ENCODE peak calls at places on chromosomes 16 and 17, in five cellular contexts. W is esophagus muscularis mucosa, D is AG04450, J is bronchial epithelial cell, A is AG10803. B is an unnamed sample.
A peak's percentile ranks its signal among the peaks of the same experiment; 100 is the strongest.

GRCh38 chr16:68426355-68426652 is 22.0 kb downstream of the SMPD3 start:
- DNase-seq in W (no peak), J (no peak), D (no peak), A (peak; percentile 10), B (peak; percentile 50)

GRCh38 chr17:39820541-39820940 is 43.6 kb downstream of the IKZF3 start:
- DNase-seq in A (no peak), D (no peak), W (no peak), J (no peak), B (peak; percentile 75)

GRCh38 chr16:78884199-78884598 is 716.3 kb downstream of the MAF start:
- DNase-seq in J (peak; percentile 5), W (no peak), A (no peak), D (no peak), B (no peak)

GRCh38 chr16:64089697-64090096 is 1032.2 kb downstream of the CDH11 start:
- DNase-seq in A (peak; percentile 25), J (peak; percentile 41), D (no peak), W (no peak), B (no peak)

GRCh38 chr17:64115871-64116534 is 13.9 kb downstream of the ERN1 start:
- DNase-seq in J (peak; percentile 97), A (peak; percentile 80), W (no peak), D (peak; percentile 65), B (no peak)

GRCh38 chr17:10879110-10879509 is 41.2 kb upstream of the PIRT start:
- DNase-seq in A (no peak), J (peak; percentile 0), D (no peak), W (no peak), B (peak; percentile 4)

GRCh38 chr17:67633751-67634191 is 84.0 kb upstream of the NOL11 start:
- DNase-seq in D (no peak), W (no peak), A (no peak), J (no peak), B (no peak)

GRCh38 chr16:22360963-22361659 is 13.3 kb downstream of the CDR2 start:
- DNase-seq in A (no peak), W (no peak), J (no peak), D (no peak), B (no peak)

GRCh38 chr17:5418858-5419355 is 555 bp downstream of the NUP88 start:
- DNase-seq in W (no peak), J (peak; percentile 71), A (no peak), D (no peak), B (peak; percentile 24)

GRCh38 chr17:7704601-7705268 is at the start of gene EFNB3:
- DNase-seq in D (no peak), W (no peak), J (no peak), A (no peak), B (no peak)

GRCh38 chr17:57666198-57666870 is 78.8 kb downstream of the CCDC182 start:
- DNase-seq in A (no peak), J (no peak), D (no peak), W (no peak), B (no peak)

GRCh38 chr16:75130150-75130771 is 13.7 kb upstream of the LDHD start:
- DNase-seq in W (no peak), D (no peak), A (peak; percentile 18), J (no peak), B (no peak)

GRCh38 chr16:67260426-67261063 is 11.8 kb downstream of the SLC9A5 start:
- DNase-seq in A (peak; percentile 75), D (no peak), J (peak; percentile 55), W (no peak), B (peak; percentile 69)

GRCh38 chr16:1964046-1964505 is 550 bp downstream of the RPS2 start:
- DNase-seq in W (no peak), J (no peak), A (peak; percentile 33), D (no peak), B (no peak)

GRCh38 chr17:41917957-41918391 is 777 bp downstream of the ACLY start:
- DNase-seq in J (no peak), D (no peak), A (no peak), W (no peak), B (peak; percentile 62)

GRCh38 chr17:18225121-18225561 is 294 bp upstream of the LLGL1 start:
- DNase-seq in J (peak; percentile 69), W (peak; percentile 98), A (peak; percentile 94), D (peak; percentile 84), B (peak; percentile 94)

GRCh38 chr17:8001976-8002645 is at the start of gene GUCY2D:
- DNase-seq in J (no peak), A (no peak), D (no peak), W (no peak), B (no peak)

GRCh38 chr17:14225153-14226004 is 11.3 kb downstream of the CDRT15 start:
- DNase-seq in J (no peak), W (peak; percentile 57), A (no peak), D (no peak), B (no peak)

GRCh38 chr17:69418535-69418934 is 4.0 kb downstream of the MAP2K6 start:
- DNase-seq in W (no peak), D (no peak), A (no peak), J (no peak), B (no peak)

GRCh38 chr17:69412336-69412735 is 2.2 kb upstream of the MAP2K6 start:
- DNase-seq in D (no peak), A (no peak), W (no peak), J (no peak), B (no peak)

GRCh38 chr17:69414408-69415274 is at the start of gene MAP2K6:
- DNase-seq in A (peak; percentile 49), J (peak; percentile 54), D (no peak), W (peak; percentile 95), B (peak; percentile 74)

GRCh38 chr17:69415431-69415830 is 934 bp downstream of the MAP2K6 start:
- DNase-seq in A (no peak), W (no peak), J (no peak), D (no peak), B (no peak)

GRCh38 chr17:69417545-69418483 is 3.3 kb downstream of the MAP2K6 start:
- DNase-seq in D (no peak), A (no peak), J (no peak), W (no peak), B (no peak)
- TF ChIP-seq CTCF in D (no peak), A (no peak), J (no peak), W (no peak), B (no peak)

DNA sequence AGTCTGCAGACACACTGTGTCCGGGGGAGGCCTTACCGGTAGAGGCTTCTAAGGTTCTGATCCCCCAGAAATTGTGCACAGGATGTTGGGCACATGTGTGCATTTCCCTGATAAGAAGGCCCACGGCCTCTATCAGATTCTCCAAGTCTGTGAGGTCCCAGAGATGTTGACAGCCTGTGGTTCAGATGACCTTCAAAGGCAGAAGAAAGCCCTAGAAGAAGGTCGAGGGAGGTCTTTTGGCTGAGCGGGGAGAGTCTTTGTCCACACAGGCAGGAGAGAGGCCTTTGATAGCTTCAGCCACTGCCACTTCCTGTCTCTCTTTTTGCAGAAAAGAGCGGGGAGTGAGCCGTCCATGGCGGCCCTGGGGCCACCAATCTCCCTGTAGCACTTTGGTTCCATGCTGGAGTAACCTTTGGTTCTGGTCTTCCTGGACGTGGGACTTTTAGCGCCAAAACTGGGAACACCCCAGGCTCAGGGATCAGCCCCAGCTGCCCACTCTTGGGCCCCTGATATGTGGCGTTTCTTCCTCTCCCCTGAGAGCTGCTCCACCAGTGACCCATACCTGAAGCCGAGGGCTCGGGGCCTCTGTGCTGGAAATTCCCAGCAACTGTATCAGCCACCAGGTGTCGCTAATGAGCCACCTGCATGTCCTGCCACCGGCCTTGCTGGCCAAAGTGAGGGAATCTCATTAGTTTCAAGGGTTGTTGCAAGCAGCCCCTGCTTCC is 28.1 kb upstream of the LGALS9 start:
- DNase-seq in D (peak; percentile 32), W (peak; percentile 95), J (peak; percentile 52), A (peak; percentile 60), B (peak; percentile 83)
- TF ChIP-seq CTCF in D (peak; percentile 98), W (peak; percentile 83), J (peak; percentile 95), A (peak; percentile 94), B (peak; percentile 78)

GRCh38 chr17:75679706-75680201 is 12.6 kb downstream of the SAP30BP start:
- DNase-seq in D (no peak), J (peak; percentile 75), A (peak; percentile 42), W (no peak), B (peak; percentile 60)
- TF ChIP-seq CTCF in D (no peak), J (peak; percentile 59), A (peak; percentile 42), W (no peak), B (no peak)

DNA sequence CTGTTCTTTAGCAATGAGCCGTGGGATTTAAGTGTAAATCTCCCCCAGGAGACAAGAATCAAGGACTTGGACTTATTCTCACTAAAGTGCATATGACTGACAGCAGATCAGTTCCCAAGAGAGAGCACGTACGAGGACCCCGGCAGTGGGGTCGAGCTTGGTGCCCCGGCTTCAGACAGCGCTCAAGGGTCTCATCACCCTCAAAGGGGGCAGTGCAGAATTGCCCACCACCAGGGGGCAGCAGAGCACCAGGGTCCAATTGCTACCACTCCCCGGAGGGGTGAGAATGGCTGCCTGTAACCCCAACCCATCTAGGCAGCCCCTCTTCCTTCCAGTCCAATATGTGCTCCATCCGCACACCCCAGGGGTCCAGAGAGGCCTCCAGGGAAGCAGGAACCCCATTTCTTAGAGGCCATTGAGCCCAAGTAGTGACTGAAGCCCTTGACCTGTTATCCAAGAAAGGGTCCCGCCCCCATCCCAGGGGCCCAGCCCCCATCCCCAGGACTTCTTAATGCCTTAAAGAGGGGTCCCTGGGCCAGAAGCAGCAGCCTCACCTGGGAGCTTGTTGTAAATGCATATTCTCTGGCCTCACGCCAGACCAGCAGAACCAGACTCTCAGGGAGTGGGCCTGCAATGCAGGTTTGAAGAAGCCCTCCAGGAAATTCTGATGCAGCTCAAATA is 86.1 kb downstream of the ZDHHC7 start:
- DNase-seq in W (no peak), J (peak; percentile 12), D (no peak), A (peak; percentile 15), B (peak; percentile 84)
- TF ChIP-seq CTCF in W (peak; percentile 66), J (peak; percentile 94), D (peak; percentile 73), A (peak; percentile 80), B (peak; percentile 98)

DNA sequence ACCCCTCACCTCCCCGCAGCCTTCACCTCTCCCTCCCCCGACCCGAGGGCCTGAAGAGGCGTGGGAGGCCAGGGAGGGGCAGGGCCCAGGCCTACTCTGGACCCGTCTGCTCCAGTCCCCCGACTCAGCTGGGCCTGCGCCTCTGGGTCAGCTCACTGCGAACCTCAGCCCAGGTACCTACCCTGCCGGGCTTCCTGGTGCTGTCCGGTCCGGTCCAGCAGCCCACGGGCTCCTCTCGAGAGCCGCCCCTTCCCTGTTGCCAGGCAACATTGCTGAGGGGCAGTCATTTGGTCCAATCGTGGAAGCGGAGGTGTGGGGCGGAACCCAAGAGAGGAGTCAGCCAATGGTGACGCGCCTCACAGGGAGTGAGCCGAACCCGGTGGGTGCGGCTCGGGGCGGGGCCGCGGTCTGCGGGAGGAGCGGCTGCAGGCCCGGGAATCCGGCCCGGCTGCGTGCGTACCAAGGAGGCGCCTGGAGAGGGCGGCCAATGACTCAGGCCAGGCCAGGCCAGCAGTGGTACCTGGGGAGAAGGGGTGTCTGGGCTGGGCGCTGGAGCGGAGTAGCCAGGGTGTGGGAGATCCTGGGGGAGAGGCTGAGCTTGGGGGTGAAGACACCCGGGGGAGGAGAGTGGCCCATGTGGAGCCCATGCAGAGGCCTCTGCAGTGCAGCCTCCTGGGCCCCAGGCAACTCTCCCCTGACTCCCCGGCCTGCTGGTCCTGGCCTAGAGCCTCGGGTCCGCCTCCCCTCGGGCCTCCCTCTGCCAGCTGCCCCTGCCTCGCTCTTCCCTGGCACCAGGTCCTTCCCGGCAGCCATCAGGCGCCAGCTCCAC is at the start of gene MEAK7:
- DNase-seq in A (peak; percentile 98), W (peak; percentile 99), D (peak; percentile 95), J (peak; percentile 90), B (peak; percentile 100)
- TF ChIP-seq CTCF in A (no peak), W (peak; percentile 9), D (peak; percentile 18), J (no peak), B (no peak)